ENCODE peak calls at places on chromosomes 13 and 19, in five cellular contexts. One of them, this sample, is unnamed.

GRCh38 chr19:33333615-33334014 is 31.3 kb upstream of the CEBPA start:
- DNase-seq in dorsolateral prefrontal cortex: no peak
- DNase-seq in GM20000: no peak
- DNase-seq in right lobe of liver: peak
- DNase-seq in activated CD8-positive, alpha-beta T cell treated with anti-CD3 and anti-CD28 coated beads for 36 hours: no peak
- DNase-seq in this sample: no peak

GRCh38 chr19:57334191-57334590 is 13.9 kb downstream of the ZNF543 start:
- DNase-seq in GM20000: no peak
- DNase-seq in right lobe of liver: no peak
- DNase-seq in dorsolateral prefrontal cortex: no peak
- DNase-seq in activated CD8-positive, alpha-beta T cell treated with anti-CD3 and anti-CD28 coated beads for 36 hours: no peak
- DNase-seq in this sample: no peak

GRCh38 chr19:35557539-35558399 is 5.7 kb downstream of the ATP4A start:
- DNase-seq in GM20000: peak
- DNase-seq in right lobe of liver: peak
- DNase-seq in dorsolateral prefrontal cortex: no peak
- DNase-seq in activated CD8-positive, alpha-beta T cell treated with anti-CD3 and anti-CD28 coated beads for 36 hours: peak
- DNase-seq in this sample: peak

GRCh38 chr19:3413796-3414327 is 47.5 kb downstream of the NFIC start:
- DNase-seq in GM20000: no peak
- DNase-seq in dorsolateral prefrontal cortex: no peak
- DNase-seq in activated CD8-positive, alpha-beta T cell treated with anti-CD3 and anti-CD28 coated beads for 36 hours: no peak
- DNase-seq in right lobe of liver: peak
- DNase-seq in this sample: no peak

GRCh38 chr19:3046621-3047306 is 15.5 kb downstream of the TLE5 start:
- DNase-seq in dorsolateral prefrontal cortex: no peak
- DNase-seq in GM20000: no peak
- DNase-seq in right lobe of liver: no peak
- DNase-seq in activated CD8-positive, alpha-beta T cell treated with anti-CD3 and anti-CD28 coated beads for 36 hours: no peak
- DNase-seq in this sample: no peak

GRCh38 chr13:106103779-106104178 is 431.7 kb downstream of the EFNB2 start:
- DNase-seq in GM20000: no peak
- DNase-seq in right lobe of liver: no peak
- DNase-seq in activated CD8-positive, alpha-beta T cell treated with anti-CD3 and anti-CD28 coated beads for 36 hours: no peak
- DNase-seq in dorsolateral prefrontal cortex: no peak
- DNase-seq in this sample: no peak

GRCh38 chr19:39293394-39293793 is 2.8 kb upstream of the IFNL1 start:
- DNase-seq in right lobe of liver: no peak
- DNase-seq in GM20000: no peak
- DNase-seq in activated CD8-positive, alpha-beta T cell treated with anti-CD3 and anti-CD28 coated beads for 36 hours: no peak
- DNase-seq in dorsolateral prefrontal cortex: no peak
- DNase-seq in this sample: no peak

GRCh38 chr19:39696418-39696817 is 7.9 kb upstream of the LGALS14 start:
- DNase-seq in activated CD8-positive, alpha-beta T cell treated with anti-CD3 and anti-CD28 coated beads for 36 hours: no peak
- DNase-seq in right lobe of liver: no peak
- DNase-seq in dorsolateral prefrontal cortex: no peak
- DNase-seq in GM20000: no peak
- DNase-seq in this sample: no peak

GRCh38 chr13:42377640-42378382 is 105.9 kb downstream of the AKAP11 start:
- DNase-seq in GM20000: peak
- DNase-seq in right lobe of liver: no peak
- DNase-seq in dorsolateral prefrontal cortex: no peak
- DNase-seq in activated CD8-positive, alpha-beta T cell treated with anti-CD3 and anti-CD28 coated beads for 36 hours: peak
- DNase-seq in this sample: peak

GRCh38 chr13:105428816-105429215 is 1106.6 kb downstream of the EFNB2 start:
- DNase-seq in activated CD8-positive, alpha-beta T cell treated with anti-CD3 and anti-CD28 coated beads for 36 hours: no peak
- DNase-seq in GM20000: no peak
- DNase-seq in dorsolateral prefrontal cortex: no peak
- DNase-seq in right lobe of liver: no peak
- DNase-seq in this sample: no peak

GRCh38 chr13:61960981-61961380 is 545.3 kb upstream of the PCDH20 start:
- DNase-seq in GM20000: no peak
- DNase-seq in dorsolateral prefrontal cortex: no peak
- DNase-seq in activated CD8-positive, alpha-beta T cell treated with anti-CD3 and anti-CD28 coated beads for 36 hours: no peak
- DNase-seq in right lobe of liver: no peak
- DNase-seq in this sample: no peak
- TF ChIP-seq CTCF in GM20000: no peak
- TF ChIP-seq CTCF in dorsolateral prefrontal cortex: no peak
- TF ChIP-seq CTCF in activated CD8-positive, alpha-beta T cell treated with anti-CD3 and anti-CD28 coated beads for 36 hours: no peak
- TF ChIP-seq CTCF in right lobe of liver: no peak
- TF ChIP-seq CTCF in this sample: no peak

GRCh38 chr19:11025006-11025405 is 64.2 kb downstream of the SMARCA4 start:
- DNase-seq in right lobe of liver: no peak
- DNase-seq in GM20000: no peak
- DNase-seq in activated CD8-positive, alpha-beta T cell treated with anti-CD3 and anti-CD28 coated beads for 36 hours: no peak
- DNase-seq in dorsolateral prefrontal cortex: no peak
- DNase-seq in this sample: no peak
- TF ChIP-seq CTCF in right lobe of liver: no peak
- TF ChIP-seq CTCF in GM20000: no peak
- TF ChIP-seq CTCF in activated CD8-positive, alpha-beta T cell treated with anti-CD3 and anti-CD28 coated beads for 36 hours: no peak
- TF ChIP-seq CTCF in dorsolateral prefrontal cortex: no peak
- TF ChIP-seq CTCF in this sample: no peak

DNA sequence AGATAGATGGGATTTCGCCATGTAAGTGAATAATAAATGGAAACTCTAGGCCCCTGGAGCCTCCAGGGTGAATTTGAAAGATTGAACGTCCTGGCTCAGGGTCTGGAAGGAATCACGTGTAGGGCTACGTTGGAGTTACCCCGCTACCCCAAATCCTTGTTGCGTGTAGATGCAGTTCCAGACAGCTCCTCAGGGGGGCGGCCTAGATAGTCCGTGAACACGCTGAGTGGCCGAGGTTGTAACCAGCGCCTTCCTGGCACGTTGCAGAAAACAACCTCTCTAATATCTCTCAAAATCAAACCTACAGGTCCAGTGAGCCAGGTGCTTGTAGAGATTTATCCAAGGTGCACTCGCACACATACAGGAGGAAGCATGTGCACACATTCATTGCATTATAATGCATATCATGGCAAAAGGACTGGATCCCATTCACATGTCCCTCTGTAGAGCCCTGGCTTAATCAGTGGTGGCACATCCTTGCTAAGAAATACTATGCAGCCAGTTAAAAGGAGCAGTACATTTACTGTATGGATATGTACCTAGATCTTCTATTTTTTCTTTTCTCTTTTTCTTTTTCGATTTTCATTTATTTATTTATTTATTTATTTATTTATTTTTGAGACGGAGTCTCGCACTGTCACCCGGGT is 2.5 kb upstream of the KEAP1 start:
- DNase-seq in activated CD8-positive, alpha-beta T cell treated with anti-CD3 and anti-CD28 coated beads for 36 hours: peak
- DNase-seq in GM20000: peak
- DNase-seq in dorsolateral prefrontal cortex: peak
- DNase-seq in right lobe of liver: peak
- DNase-seq in this sample: peak
- TF ChIP-seq CTCF in activated CD8-positive, alpha-beta T cell treated with anti-CD3 and anti-CD28 coated beads for 36 hours: peak
- TF ChIP-seq CTCF in GM20000: peak
- TF ChIP-seq CTCF in dorsolateral prefrontal cortex: peak
- TF ChIP-seq CTCF in right lobe of liver: peak
- TF ChIP-seq CTCF in this sample: peak

GRCh38 chr19:20999731-21000352 is 20.6 kb upstream of the ZNF430 start:
- DNase-seq in dorsolateral prefrontal cortex: peak
- DNase-seq in GM20000: peak
- DNase-seq in right lobe of liver: peak
- DNase-seq in activated CD8-positive, alpha-beta T cell treated with anti-CD3 and anti-CD28 coated beads for 36 hours: peak
- DNase-seq in this sample: peak
- TF ChIP-seq CTCF in dorsolateral prefrontal cortex: no peak
- TF ChIP-seq CTCF in GM20000: no peak
- TF ChIP-seq CTCF in right lobe of liver: no peak
- TF ChIP-seq CTCF in activated CD8-positive, alpha-beta T cell treated with anti-CD3 and anti-CD28 coated beads for 36 hours: no peak
- TF ChIP-seq CTCF in this sample: no peak

DNA sequence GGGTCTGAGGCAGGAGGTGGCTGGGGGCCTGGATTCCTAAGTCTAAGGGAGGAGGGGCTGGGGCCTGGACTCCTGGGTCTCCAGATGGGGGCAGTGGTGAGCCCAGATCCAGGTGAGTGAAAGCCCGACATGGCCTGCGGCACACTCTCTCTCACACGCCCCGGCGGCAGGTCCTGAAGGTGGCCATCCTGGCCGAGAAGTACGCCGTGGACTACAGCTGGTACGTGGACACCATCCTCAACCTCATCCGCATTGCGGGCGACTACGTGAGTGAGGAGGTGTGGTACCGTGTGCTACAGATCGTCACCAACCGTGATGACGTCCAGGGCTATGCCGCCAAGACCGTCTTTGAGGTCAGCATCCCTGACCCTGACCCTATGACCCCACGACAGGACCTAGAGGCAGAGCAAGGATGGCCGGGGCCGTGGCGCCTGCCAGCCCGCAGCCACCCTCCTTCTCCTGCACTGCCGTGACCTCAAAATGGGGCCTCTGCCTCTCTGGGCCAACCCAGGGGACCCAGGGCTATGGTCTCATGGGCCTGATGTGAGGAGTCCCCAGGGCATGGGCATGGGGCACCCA is 13.2 kb downstream of the FUZ start:
- DNase-seq in right lobe of liver: no peak
- DNase-seq in dorsolateral prefrontal cortex: no peak
- DNase-seq in GM20000: no peak
- DNase-seq in activated CD8-positive, alpha-beta T cell treated with anti-CD3 and anti-CD28 coated beads for 36 hours: peak
- DNase-seq in this sample: no peak
- TF ChIP-seq CTCF in right lobe of liver: no peak
- TF ChIP-seq CTCF in dorsolateral prefrontal cortex: no peak
- TF ChIP-seq CTCF in GM20000: no peak
- TF ChIP-seq CTCF in activated CD8-positive, alpha-beta T cell treated with anti-CD3 and anti-CD28 coated beads for 36 hours: peak
- TF ChIP-seq CTCF in this sample: peak

GRCh38 chr19:5990289-5990797 is 12.4 kb upstream of the RANBP3 start:
- DNase-seq in GM20000: no peak
- DNase-seq in activated CD8-positive, alpha-beta T cell treated with anti-CD3 and anti-CD28 coated beads for 36 hours: no peak
- DNase-seq in dorsolateral prefrontal cortex: no peak
- DNase-seq in right lobe of liver: no peak
- DNase-seq in this sample: no peak

GRCh38 chr19:5993516-5994406 is 15.8 kb upstream of the RANBP3 start:
- DNase-seq in right lobe of liver: no peak
- DNase-seq in GM20000: no peak
- DNase-seq in activated CD8-positive, alpha-beta T cell treated with anti-CD3 and anti-CD28 coated beads for 36 hours: no peak
- DNase-seq in dorsolateral prefrontal cortex: no peak
- DNase-seq in this sample: no peak

GRCh38 chr19:5991244-5991838 is 13.4 kb upstream of the RANBP3 start:
- DNase-seq in GM20000: no peak
- DNase-seq in activated CD8-positive, alpha-beta T cell treated with anti-CD3 and anti-CD28 coated beads for 36 hours: no peak
- DNase-seq in right lobe of liver: no peak
- DNase-seq in dorsolateral prefrontal cortex: no peak
- DNase-seq in this sample: no peak

GRCh38 chr19:5994407-5995165 is 16.6 kb upstream of the RANBP3 start:
- DNase-seq in dorsolateral prefrontal cortex: no peak
- DNase-seq in GM20000: no peak
- DNase-seq in activated CD8-positive, alpha-beta T cell treated with anti-CD3 and anti-CD28 coated beads for 36 hours: no peak
- DNase-seq in right lobe of liver: no peak
- DNase-seq in this sample: no peak

DNA sequence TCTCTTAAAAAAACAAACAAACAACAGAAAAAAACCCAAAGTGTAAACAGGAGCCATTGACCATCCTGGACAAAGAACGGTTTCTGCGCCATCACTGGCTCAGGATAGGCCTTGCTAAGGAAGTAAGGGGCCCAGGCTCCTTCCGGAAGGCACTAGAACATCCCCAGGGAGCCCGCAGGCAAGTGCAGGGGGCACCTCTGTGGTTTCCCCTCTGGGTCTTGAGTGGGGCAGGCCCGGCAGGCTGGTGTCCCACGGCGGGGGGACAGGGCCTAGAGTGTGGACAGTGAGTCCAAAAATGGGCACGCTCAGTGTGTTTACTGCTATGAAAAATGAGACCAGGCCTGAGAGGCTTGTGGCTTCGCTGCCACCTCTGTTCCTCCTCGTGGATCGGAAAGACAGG is 14.8 kb upstream of the RANBP3 start:
- DNase-seq in GM20000: no peak
- DNase-seq in right lobe of liver: no peak
- DNase-seq in activated CD8-positive, alpha-beta T cell treated with anti-CD3 and anti-CD28 coated beads for 36 hours: no peak
- DNase-seq in dorsolateral prefrontal cortex: no peak
- DNase-seq in this sample: no peak
- TF ChIP-seq CTCF in GM20000: no peak
- TF ChIP-seq CTCF in right lobe of liver: no peak
- TF ChIP-seq CTCF in activated CD8-positive, alpha-beta T cell treated with anti-CD3 and anti-CD28 coated beads for 36 hours: no peak
- TF ChIP-seq CTCF in dorsolateral prefrontal cortex: no peak
- TF ChIP-seq CTCF in this sample: no peak

GRCh38 chr19:1057185-1057857 is 9.6 kb upstream of the ARHGAP45 start:
- DNase-seq in right lobe of liver: peak
- DNase-seq in GM20000: peak
- DNase-seq in dorsolateral prefrontal cortex: no peak
- DNase-seq in activated CD8-positive, alpha-beta T cell treated with anti-CD3 and anti-CD28 coated beads for 36 hours: no peak
- DNase-seq in this sample: peak
- TF ChIP-seq CTCF in right lobe of liver: peak
- TF ChIP-seq CTCF in GM20000: peak
- TF ChIP-seq CTCF in dorsolateral prefrontal cortex: no peak
- TF ChIP-seq CTCF in activated CD8-positive, alpha-beta T cell treated with anti-CD3 and anti-CD28 coated beads for 36 hours: no peak
- TF ChIP-seq CTCF in this sample: peak

This sample was measured in GM12865.